ENCODE peak calls at places on chromosomes 2 and 18, in five cellular contexts. U is RWPE1; I is fibroblast of mammary gland; N is HFF-Myc; F is CD8-positive, alpha-beta T cell. V is an unnamed sample.
A peak's percentile ranks its signal among the peaks of the same experiment; 100 is the strongest.

GRCh38 chr2:240468300-240469238 is 33.1 kb downstream of the GPC1 start:
- DNase-seq in U (no peak), N (no peak), F (no peak), I (peak; percentile 15), V (no peak)

GRCh38 chr2:42116195-42117181 is 52.7 kb upstream of the EML4 start:
- DNase-seq in N (no peak), F (no peak), I (peak; percentile 57), U (no peak), V (no peak)

GRCh38 chr2:55384786-55385185 is 34.9 kb downstream of the CCDC88A start:
- DNase-seq in I (peak; percentile 49), U (no peak), N (no peak), F (no peak), V (no peak)

GRCh38 chr2:156189143-156189542 is 143.4 kb downstream of the NR4A2 start:
- DNase-seq in N (no peak), I (no peak), U (no peak), F (no peak), V (no peak)

GRCh38 chr18:13797157-13797611 is 26.8 kb upstream of the MC5R start:
- DNase-seq in F (no peak), N (no peak), I (no peak), U (peak; percentile 76), V (no peak)

GRCh38 chr18:31211047-31211446 is 48.4 kb upstream of the DSC1 start:
- DNase-seq in I (no peak), F (no peak), U (no peak), N (no peak), V (no peak)

GRCh38 chr2:3041841-3042600 is 335.6 kb downstream of the EIPR1 start:
- DNase-seq in U (no peak), F (no peak), N (no peak), I (no peak), V (no peak)

GRCh38 chr2:105118960-105119359 is 81.1 kb downstream of the MRPS9 start:
- DNase-seq in F (no peak), U (no peak), I (no peak), N (no peak), V (no peak)

GRCh38 chr18:44779893-44780292 is 99.2 kb downstream of the SETBP1 start:
- DNase-seq in F (no peak), U (no peak), I (no peak), N (no peak), V (no peak)

GRCh38 chr2:64277101-64277849 is 133.1 kb upstream of the PELI1 start:
- DNase-seq in U (no peak), N (no peak), I (no peak), F (no peak), V (no peak)

GRCh38 chr2:205903549-205904129 is 182.3 kb downstream of the INO80D start:
- DNase-seq in F (no peak), I (no peak), U (no peak), N (no peak), V (no peak)

GRCh38 chr2:654896-655295 is 22.3 kb downstream of the TMEM18 start:
- DNase-seq in F (no peak), I (no peak), N (no peak), U (no peak), V (no peak)

GRCh38 chr18:32776525-32776924 is 3.7 kb upstream of the KLHL14 start:
- DNase-seq in U (no peak), F (no peak), I (no peak), N (no peak), V (no peak)

GRCh38 chr2:33370886-33371285 is 105.6 kb upstream of the RASGRP3 start:
- DNase-seq in U (no peak), I (peak; percentile 51), F (no peak), N (no peak), V (no peak)

GRCh38 chr18:59959079-59959478 is 59.3 kb downstream of the PMAIP1 start:
- DNase-seq in F (no peak), U (no peak), I (peak; percentile 35), N (no peak), V (no peak)

GRCh38 chr18:76455015-76455676 is 39.9 kb downstream of the ZNF516 start:
- DNase-seq in I (no peak), U (no peak), F (no peak), N (no peak), V (no peak)

GRCh38 chr2:240459401-240460242 is 24.2 kb downstream of the GPC1 start:
- DNase-seq in F (no peak), I (no peak), U (no peak), N (no peak), V (no peak)

GRCh38 chr2:51995293-51995692 is 963.4 kb upstream of the NRXN1 start:
- DNase-seq in U (no peak), I (peak; percentile 91), F (no peak), N (no peak), V (no peak)

GRCh38 chr2:69975136-69975852 is 13.9 kb upstream of the ASPRV1 start:
- DNase-seq in F (no peak), I (no peak), U (no peak), N (no peak), V (no peak)

GRCh38 chr2:240619506-240620148 is 5.7 kb upstream of the GPR35 start:
- DNase-seq in F (no peak), U (no peak), N (no peak), I (no peak), V (peak; percentile 6)

GRCh38 chr2:21007129-21008013 is 36.5 kb downstream of the APOB start:
- DNase-seq in N (no peak), U (no peak), F (no peak), I (no peak), V (no peak)

GRCh38 chr18:27860011-27860410 is 316.9 kb downstream of the CDH2 start:
- DNase-seq in N (no peak), U (peak; percentile 27), F (no peak), I (no peak), V (no peak)

GRCh38 chr18:74790451-74790850 is 192.8 kb downstream of the ZNF407 start:
- DNase-seq in F (no peak), U (no peak), N (no peak), I (no peak), V (no peak)

GRCh38 chr2:28594029-28594368 is 98.1 kb downstream of the PLB1 start:
- DNase-seq in N (no peak), F (no peak), I (no peak), U (no peak), V (no peak)

GRCh38 chr2:33681333-33681732 is 82.2 kb upstream of the FAM98A start:
- DNase-seq in I (peak; percentile 25), F (no peak), U (no peak), N (no peak), V (no peak)

GRCh38 chr18:6719914-6720692 is 9.4 kb upstream of the ARHGAP28 start:
- DNase-seq in U (no peak), I (no peak), N (no peak), F (no peak), V (no peak)

GRCh38 chr2:217793566-217794132 is 209.1 kb downstream of the TNS1 start:
- DNase-seq in I (no peak), F (no peak), N (no peak), U (no peak), V (no peak)

GRCh38 chr2:32652555-32653209 is 24.8 kb downstream of the TTC27 start:
- DNase-seq in N (no peak), F (no peak), I (no peak), U (no peak), V (no peak)

GRCh38 chr2:26576565-26577441 is 64.4 kb downstream of the CIB4 start:
- DNase-seq in U (peak; percentile 36), N (no peak), I (no peak), F (no peak), V (no peak)

GRCh38 chr18:5964996-5965395 is 69.7 kb upstream of the TMEM200C start:
- DNase-seq in I (no peak), N (no peak), U (no peak), F (no peak), V (no peak)

GRCh38 chr18:71114550-71115210 is 825.8 kb downstream of the SOCS6 start:
- DNase-seq in F (no peak), U (no peak), I (no peak), N (no peak), V (no peak)

DNA sequence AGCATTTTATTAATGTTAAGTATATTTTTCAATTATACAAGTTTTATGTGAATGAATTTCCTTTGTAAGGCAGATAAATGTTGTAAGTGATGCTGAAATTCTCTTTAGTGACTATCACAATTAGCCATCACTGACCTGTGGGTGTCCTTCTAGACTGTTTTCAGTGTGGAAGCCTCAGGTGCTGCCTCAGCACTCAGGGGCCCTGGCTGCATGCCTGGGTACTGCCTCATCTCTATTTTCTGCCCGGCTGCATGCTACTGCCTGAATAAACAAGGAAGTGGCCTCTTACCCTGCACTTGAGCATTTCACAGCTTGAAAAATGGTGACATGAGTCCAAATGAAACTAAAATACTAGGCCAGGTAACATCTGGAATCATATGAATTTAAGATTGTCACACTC is 787.6 kb upstream of the SALL3 start:
- DNase-seq in I (no peak), F (no peak), U (no peak), N (no peak), V (no peak)
- TF ChIP-seq CTCF in I (no peak), F (no peak), U (no peak), N (no peak), V (no peak)

DNA sequence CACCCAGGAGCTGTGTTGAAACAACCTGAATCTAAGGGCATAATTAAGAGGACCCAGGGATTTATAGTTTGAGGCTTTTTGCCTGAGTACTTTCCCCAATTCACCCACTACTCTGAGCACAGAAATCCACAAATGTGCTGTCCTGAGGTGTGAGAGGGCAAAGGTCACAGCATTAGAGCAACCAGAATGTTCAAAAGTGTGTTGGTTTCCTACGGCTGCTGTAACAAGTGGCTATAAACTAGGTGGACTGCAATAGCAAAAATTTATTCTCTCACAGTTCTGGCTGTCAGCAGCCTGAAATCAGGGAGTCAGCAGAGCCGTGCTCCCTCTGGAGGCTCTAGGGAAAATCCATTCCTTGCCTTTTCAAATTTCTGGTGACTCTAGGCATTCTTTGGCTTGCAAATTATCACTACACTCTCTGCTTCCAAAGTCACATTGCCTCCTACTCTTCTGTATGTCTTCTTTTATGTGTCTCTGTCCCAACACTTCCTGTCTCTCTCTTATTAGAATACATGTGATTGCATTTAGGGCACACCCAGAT is 91.3 kb upstream of the TACR1 start:
- DNase-seq in N (no peak), F (no peak), U (no peak), I (peak; percentile 51), V (no peak)
- TF ChIP-seq CTCF in N (peak; percentile 37), F (no peak), U (no peak), I (peak; percentile 67), V (no peak)

GRCh38 chr2:130819226-130819914 is 17.3 kb upstream of the ARHGEF4 start:
- DNase-seq in U (no peak), F (no peak), I (no peak), N (no peak), V (no peak)
- TF ChIP-seq CTCF in U (no peak), F (no peak), I (no peak), N (no peak), V (no peak)

GRCh38 chr18:65721634-65722033 is 29.2 kb upstream of the CDH7 start:
- DNase-seq in U (no peak), I (no peak), F (no peak), N (no peak), V (no peak)

DNA sequence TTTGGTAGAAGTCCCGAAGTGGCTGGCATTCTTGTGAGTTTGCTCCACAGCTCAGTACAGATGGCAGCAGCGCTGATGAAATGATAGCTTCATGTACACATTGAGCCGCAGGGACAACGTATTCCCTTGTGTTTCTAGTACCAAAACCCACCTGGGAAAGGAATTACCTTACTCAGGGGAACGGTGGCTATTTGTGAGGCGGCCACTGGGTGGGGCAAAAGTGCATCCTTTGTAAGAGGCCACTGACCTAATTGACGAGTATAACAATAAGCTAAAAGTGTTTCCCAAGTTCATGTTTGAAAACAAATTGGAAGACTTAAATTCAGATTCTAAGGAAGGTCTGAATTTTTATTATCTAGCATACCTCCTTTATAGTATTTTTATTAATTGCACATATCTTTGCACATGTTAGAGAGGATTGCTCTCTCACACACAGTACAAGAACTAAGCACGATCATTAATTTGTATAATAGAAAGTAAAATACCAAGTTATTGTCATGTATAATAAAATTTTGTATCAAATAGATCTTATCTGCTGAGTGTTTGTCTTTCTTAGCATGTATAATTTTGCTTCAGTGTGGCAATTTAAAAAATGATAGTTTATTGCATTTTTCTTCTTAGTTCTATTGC is 25.3 kb upstream of the CDH7 start:
- DNase-seq in N (no peak), U (no peak), I (no peak), F (no peak), V (no peak)
- TF ChIP-seq CTCF in N (no peak), U (peak; percentile 34), I (no peak), F (no peak), V (no peak)